ENCODE peak calls at places on chromosomes 16 and 17, in ten cellular contexts. One of them, this sample, is unnamed.

GRCh38 chr17:77479817-77480508 is 339.2 kb downstream of the SEC14L1 start:
- DNase-seq in astrocyte of the spinal cord: no peak
- DNase-seq in mucosa of descending colon: no peak
- DNase-seq in testis: no peak
- DNase-seq in suprapubic skin: no peak
- DNase-seq in tibial artery: no peak
- DNase-seq in AG04450: no peak
- DNase-seq in esophagus squamous epithelium: no peak
- DNase-seq in Peyer's patch: no peak
- DNase-seq in stomach: no peak
- DNase-seq in this sample: no peak

GRCh38 chr16:55913717-55914116 is 38.5 kb upstream of the CES5A start:
- DNase-seq in astrocyte of the spinal cord: no peak
- DNase-seq in mucosa of descending colon: no peak
- DNase-seq in testis: no peak
- DNase-seq in suprapubic skin: no peak
- DNase-seq in tibial artery: no peak
- DNase-seq in AG04450: no peak
- DNase-seq in esophagus squamous epithelium: no peak
- DNase-seq in Peyer's patch: no peak
- DNase-seq in stomach: no peak
- DNase-seq in this sample: no peak

GRCh38 chr17:5299383-5299782 is 17.3 kb downstream of the RABEP1 start:
- DNase-seq in astrocyte of the spinal cord: no peak
- DNase-seq in mucosa of descending colon: no peak
- DNase-seq in testis: no peak
- DNase-seq in suprapubic skin: no peak
- DNase-seq in tibial artery: no peak
- DNase-seq in AG04450: no peak
- DNase-seq in esophagus squamous epithelium: no peak
- DNase-seq in Peyer's patch: no peak
- DNase-seq in stomach: no peak
- DNase-seq in this sample: no peak

GRCh38 chr17:35088647-35088910 is 25.1 kb upstream of the RFFL start:
- DNase-seq in astrocyte of the spinal cord: no peak
- DNase-seq in mucosa of descending colon: no peak
- DNase-seq in testis: no peak
- DNase-seq in suprapubic skin: no peak
- DNase-seq in tibial artery: no peak
- DNase-seq in AG04450: no peak
- DNase-seq in esophagus squamous epithelium: no peak
- DNase-seq in Peyer's patch: no peak
- DNase-seq in stomach: peak; percentile 44
- DNase-seq in this sample: no peak

GRCh38 chr17:63246344-63246743 is 199.8 kb downstream of the CYB561 start:
- DNase-seq in astrocyte of the spinal cord: no peak
- DNase-seq in mucosa of descending colon: no peak
- DNase-seq in testis: no peak
- DNase-seq in suprapubic skin: no peak
- DNase-seq in tibial artery: no peak
- DNase-seq in AG04450: no peak
- DNase-seq in esophagus squamous epithelium: no peak
- DNase-seq in Peyer's patch: no peak
- DNase-seq in stomach: no peak
- DNase-seq in this sample: no peak

GRCh38 chr16:49744244-49744976 is 111.5 kb downstream of the ZNF423 start:
- DNase-seq in astrocyte of the spinal cord: no peak
- DNase-seq in mucosa of descending colon: no peak
- DNase-seq in testis: no peak
- DNase-seq in suprapubic skin: no peak
- DNase-seq in tibial artery: no peak
- DNase-seq in AG04450: no peak
- DNase-seq in esophagus squamous epithelium: no peak
- DNase-seq in Peyer's patch: no peak
- DNase-seq in stomach: no peak
- DNase-seq in this sample: no peak

GRCh38 chr16:14509055-14509454 is 121.0 kb downstream of the PARN start:
- DNase-seq in astrocyte of the spinal cord: peak; percentile 64
- DNase-seq in mucosa of descending colon: no peak
- DNase-seq in testis: no peak
- DNase-seq in suprapubic skin: no peak
- DNase-seq in tibial artery: no peak
- DNase-seq in AG04450: no peak
- DNase-seq in esophagus squamous epithelium: no peak
- DNase-seq in Peyer's patch: no peak
- DNase-seq in stomach: no peak
- DNase-seq in this sample: no peak

GRCh38 chr16:72945081-72945480 is 102.8 kb downstream of the ZFHX3 start:
- DNase-seq in astrocyte of the spinal cord: no peak
- DNase-seq in mucosa of descending colon: no peak
- DNase-seq in testis: no peak
- DNase-seq in suprapubic skin: no peak
- DNase-seq in tibial artery: no peak
- DNase-seq in AG04450: no peak
- DNase-seq in esophagus squamous epithelium: no peak
- DNase-seq in Peyer's patch: no peak
- DNase-seq in stomach: no peak
- DNase-seq in this sample: no peak

GRCh38 chr17:10109146-10109545 is 89.3 kb downstream of the GAS7 start:
- DNase-seq in astrocyte of the spinal cord: no peak
- DNase-seq in mucosa of descending colon: no peak
- DNase-seq in testis: no peak
- DNase-seq in suprapubic skin: no peak
- DNase-seq in tibial artery: no peak
- DNase-seq in AG04450: no peak
- DNase-seq in esophagus squamous epithelium: no peak
- DNase-seq in Peyer's patch: no peak
- DNase-seq in stomach: no peak
- DNase-seq in this sample: no peak

GRCh38 chr16:83615981-83616380 is 191.8 kb upstream of the HSBP1 start:
- DNase-seq in astrocyte of the spinal cord: no peak
- DNase-seq in mucosa of descending colon: no peak
- DNase-seq in testis: no peak
- DNase-seq in suprapubic skin: no peak
- DNase-seq in tibial artery: no peak
- DNase-seq in AG04450: no peak
- DNase-seq in esophagus squamous epithelium: no peak
- DNase-seq in Peyer's patch: no peak
- DNase-seq in stomach: no peak
- DNase-seq in this sample: no peak

GRCh38 chr16:11405331-11406176 is 60.3 kb downstream of the RMI2 start:
- DNase-seq in astrocyte of the spinal cord: no peak
- DNase-seq in mucosa of descending colon: peak; percentile 48
- DNase-seq in testis: peak; percentile 40
- DNase-seq in suprapubic skin: no peak
- DNase-seq in tibial artery: no peak
- DNase-seq in AG04450: no peak
- DNase-seq in esophagus squamous epithelium: no peak
- DNase-seq in Peyer's patch: no peak
- DNase-seq in stomach: peak; percentile 48
- DNase-seq in this sample: no peak

GRCh38 chr16:69941251-69942098 is 9.7 kb upstream of the CLEC18A start:
- DNase-seq in astrocyte of the spinal cord: no peak
- DNase-seq in mucosa of descending colon: no peak
- DNase-seq in testis: peak; percentile 12
- DNase-seq in suprapubic skin: peak; percentile 73
- DNase-seq in tibial artery: peak; percentile 90
- DNase-seq in AG04450: no peak
- DNase-seq in esophagus squamous epithelium: no peak
- DNase-seq in Peyer's patch: peak; percentile 45
- DNase-seq in stomach: no peak
- DNase-seq in this sample: no peak

GRCh38 chr17:78475211-78475610 is 96.8 kb downstream of the PGS1 start:
- DNase-seq in astrocyte of the spinal cord: no peak
- DNase-seq in mucosa of descending colon: no peak
- DNase-seq in testis: no peak
- DNase-seq in suprapubic skin: no peak
- DNase-seq in tibial artery: no peak
- DNase-seq in AG04450: no peak
- DNase-seq in esophagus squamous epithelium: no peak
- DNase-seq in Peyer's patch: no peak
- DNase-seq in stomach: no peak
- DNase-seq in this sample: no peak

GRCh38 chr16:12002447-12003006 is 26.0 kb downstream of the SNX29 start:
- DNase-seq in astrocyte of the spinal cord: peak; percentile 74
- DNase-seq in mucosa of descending colon: no peak
- DNase-seq in testis: no peak
- DNase-seq in suprapubic skin: no peak
- DNase-seq in tibial artery: no peak
- DNase-seq in AG04450: no peak
- DNase-seq in esophagus squamous epithelium: no peak
- DNase-seq in Peyer's patch: no peak
- DNase-seq in stomach: no peak
- DNase-seq in this sample: no peak

GRCh38 chr16:3383045-3383448 is 17.8 kb downstream of the ZSCAN32 start:
- DNase-seq in astrocyte of the spinal cord: no peak
- DNase-seq in mucosa of descending colon: no peak
- DNase-seq in testis: no peak
- DNase-seq in suprapubic skin: no peak
- DNase-seq in tibial artery: no peak
- DNase-seq in AG04450: no peak
- DNase-seq in esophagus squamous epithelium: no peak
- DNase-seq in Peyer's patch: no peak
- DNase-seq in stomach: no peak
- DNase-seq in this sample: no peak

GRCh38 chr17:5562172-5562571 is 22.1 kb downstream of the NLRP1 start:
- DNase-seq in astrocyte of the spinal cord: no peak
- DNase-seq in mucosa of descending colon: no peak
- DNase-seq in testis: no peak
- DNase-seq in suprapubic skin: no peak
- DNase-seq in tibial artery: no peak
- DNase-seq in AG04450: no peak
- DNase-seq in esophagus squamous epithelium: no peak
- DNase-seq in Peyer's patch: no peak
- DNase-seq in stomach: no peak
- DNase-seq in this sample: no peak

GRCh38 chr17:39979865-39980401 is 674 bp upstream of the PSMD3 start:
- DNase-seq in astrocyte of the spinal cord: no peak
- DNase-seq in mucosa of descending colon: no peak
- DNase-seq in testis: peak; percentile 19
- DNase-seq in suprapubic skin: no peak
- DNase-seq in tibial artery: no peak
- DNase-seq in AG04450: no peak
- DNase-seq in esophagus squamous epithelium: no peak
- DNase-seq in Peyer's patch: no peak
- DNase-seq in stomach: no peak
- DNase-seq in this sample: no peak

GRCh38 chr16:24730914-24731313 is 1.5 kb downstream of the TNRC6A start:
- DNase-seq in astrocyte of the spinal cord: no peak
- DNase-seq in mucosa of descending colon: no peak
- DNase-seq in testis: no peak
- DNase-seq in suprapubic skin: no peak
- DNase-seq in tibial artery: no peak
- DNase-seq in AG04450: no peak
- DNase-seq in esophagus squamous epithelium: no peak
- DNase-seq in Peyer's patch: no peak
- DNase-seq in stomach: no peak
- DNase-seq in this sample: no peak
- TF ChIP-seq CTCF in astrocyte of the spinal cord: no peak
- TF ChIP-seq CTCF in mucosa of descending colon: no peak
- TF ChIP-seq CTCF in testis: no peak
- TF ChIP-seq CTCF in suprapubic skin: no peak
- TF ChIP-seq CTCF in tibial artery: no peak
- TF ChIP-seq CTCF in AG04450: no peak
- TF ChIP-seq CTCF in esophagus squamous epithelium: no peak
- TF ChIP-seq CTCF in Peyer's patch: no peak
- TF ChIP-seq CTCF in stomach: no peak
- TF ChIP-seq CTCF in this sample: no peak

GRCh38 chr16:8853611-8854010 is 15.2 kb downstream of the CARHSP1 start:
- DNase-seq in astrocyte of the spinal cord: no peak
- DNase-seq in mucosa of descending colon: no peak
- DNase-seq in testis: no peak
- DNase-seq in suprapubic skin: no peak
- DNase-seq in tibial artery: no peak
- DNase-seq in AG04450: no peak
- DNase-seq in esophagus squamous epithelium: no peak
- DNase-seq in Peyer's patch: peak; percentile 12
- DNase-seq in stomach: no peak
- DNase-seq in this sample: peak; percentile 14
- TF ChIP-seq CTCF in astrocyte of the spinal cord: no peak
- TF ChIP-seq CTCF in mucosa of descending colon: no peak
- TF ChIP-seq CTCF in testis: no peak
- TF ChIP-seq CTCF in suprapubic skin: no peak
- TF ChIP-seq CTCF in tibial artery: no peak
- TF ChIP-seq CTCF in AG04450: no peak
- TF ChIP-seq CTCF in esophagus squamous epithelium: no peak
- TF ChIP-seq CTCF in Peyer's patch: no peak
- TF ChIP-seq CTCF in stomach: no peak
- TF ChIP-seq CTCF in this sample: no peak

GRCh38 chr16:29896841-29897240 is 2.5 kb downstream of the SEZ6L2 start:
- DNase-seq in astrocyte of the spinal cord: no peak
- DNase-seq in mucosa of descending colon: no peak
- DNase-seq in testis: no peak
- DNase-seq in suprapubic skin: no peak
- DNase-seq in tibial artery: no peak
- DNase-seq in AG04450: no peak
- DNase-seq in esophagus squamous epithelium: no peak
- DNase-seq in Peyer's patch: no peak
- DNase-seq in stomach: no peak
- DNase-seq in this sample: no peak

GRCh38 chr16:29893553-29893952 is 5.8 kb downstream of the SEZ6L2 start:
- DNase-seq in astrocyte of the spinal cord: no peak
- DNase-seq in mucosa of descending colon: no peak
- DNase-seq in testis: no peak
- DNase-seq in suprapubic skin: no peak
- DNase-seq in tibial artery: no peak
- DNase-seq in AG04450: no peak
- DNase-seq in esophagus squamous epithelium: no peak
- DNase-seq in Peyer's patch: no peak
- DNase-seq in stomach: no peak
- DNase-seq in this sample: no peak

GRCh38 chr16:29891525-29892457 is 7.6 kb downstream of the SEZ6L2 start:
- DNase-seq in astrocyte of the spinal cord: no peak
- DNase-seq in mucosa of descending colon: no peak
- DNase-seq in testis: no peak
- DNase-seq in suprapubic skin: no peak
- DNase-seq in tibial artery: no peak
- DNase-seq in AG04450: no peak
- DNase-seq in esophagus squamous epithelium: no peak
- DNase-seq in Peyer's patch: no peak
- DNase-seq in stomach: no peak
- DNase-seq in this sample: no peak

GRCh38 chr16:29892458-29892813 is 6.9 kb downstream of the SEZ6L2 start:
- DNase-seq in astrocyte of the spinal cord: no peak
- DNase-seq in mucosa of descending colon: no peak
- DNase-seq in testis: no peak
- DNase-seq in suprapubic skin: no peak
- DNase-seq in tibial artery: no peak
- DNase-seq in AG04450: no peak
- DNase-seq in esophagus squamous epithelium: no peak
- DNase-seq in Peyer's patch: no peak
- DNase-seq in stomach: no peak
- DNase-seq in this sample: no peak

GRCh38 chr16:29894352-29894751 is 5.0 kb downstream of the SEZ6L2 start:
- DNase-seq in astrocyte of the spinal cord: no peak
- DNase-seq in mucosa of descending colon: no peak
- DNase-seq in testis: no peak
- DNase-seq in suprapubic skin: no peak
- DNase-seq in tibial artery: no peak
- DNase-seq in AG04450: no peak
- DNase-seq in esophagus squamous epithelium: no peak
- DNase-seq in Peyer's patch: no peak
- DNase-seq in stomach: no peak
- DNase-seq in this sample: no peak
- TF ChIP-seq CTCF in astrocyte of the spinal cord: no peak
- TF ChIP-seq CTCF in mucosa of descending colon: no peak
- TF ChIP-seq CTCF in testis: no peak
- TF ChIP-seq CTCF in suprapubic skin: no peak
- TF ChIP-seq CTCF in tibial artery: no peak
- TF ChIP-seq CTCF in AG04450: no peak
- TF ChIP-seq CTCF in esophagus squamous epithelium: no peak
- TF ChIP-seq CTCF in Peyer's patch: no peak
- TF ChIP-seq CTCF in stomach: no peak
- TF ChIP-seq CTCF in this sample: no peak

GRCh38 chr16:17474572-17474971 is 3.8 kb upstream of the XYLT1 start:
- DNase-seq in astrocyte of the spinal cord: no peak
- DNase-seq in mucosa of descending colon: no peak
- DNase-seq in testis: no peak
- DNase-seq in suprapubic skin: no peak
- DNase-seq in tibial artery: peak; percentile 1
- DNase-seq in AG04450: no peak
- DNase-seq in esophagus squamous epithelium: no peak
- DNase-seq in Peyer's patch: no peak
- DNase-seq in stomach: no peak
- DNase-seq in this sample: no peak
- TF ChIP-seq CTCF in astrocyte of the spinal cord: no peak
- TF ChIP-seq CTCF in mucosa of descending colon: no peak
- TF ChIP-seq CTCF in testis: no peak
- TF ChIP-seq CTCF in suprapubic skin: no peak
- TF ChIP-seq CTCF in tibial artery: no peak
- TF ChIP-seq CTCF in AG04450: no peak
- TF ChIP-seq CTCF in esophagus squamous epithelium: no peak
- TF ChIP-seq CTCF in Peyer's patch: no peak
- TF ChIP-seq CTCF in stomach: no peak
- TF ChIP-seq CTCF in this sample: no peak

This sample was measured in omental fat pad.